ENCODE peak calls at places on chromosomes 16 and 17, in seven cellular contexts. U is neuronal stem cell; K is CD8-positive, alpha-beta T cell; T is fibroblast of the aortic adventitia; G is astrocyte of the spinal cord; W is colonic mucosa; S is suprapubic skin. H is an unnamed sample.

GRCh38 chr17:69960755-69961154 is 114.3 kb upstream of the KCNJ16 start:
- DNase-seq in W (no peak), U (no peak), K (no peak), T (peak; percentile 10), G (no peak), S (no peak), H (no peak)

GRCh38 chr17:81290230-81290629 is 4.9 kb downstream of the SLC38A10 start:
- DNase-seq in U (no peak), S (no peak), T (no peak), W (no peak), K (no peak), G (no peak), H (no peak)

GRCh38 chr17:82545071-82545462 is 25.5 kb downstream of the FOXK2 start:
- DNase-seq in S (no peak), W (no peak), G (peak; percentile 30), U (no peak), T (no peak), K (no peak), H (no peak)

GRCh38 chr17:64160378-64160777 is 30.4 kb upstream of the ERN1 start:
- DNase-seq in U (no peak), K (no peak), S (no peak), W (no peak), T (no peak), G (no peak), H (no peak)

GRCh38 chr16:75086281-75086680 is 30.3 kb downstream of the LDHD start:
- DNase-seq in T (peak; percentile 34), S (no peak), K (no peak), U (no peak), W (no peak), G (no peak), H (no peak)

GRCh38 chr17:57810740-57811632 is 38.9 kb downstream of the MRPS23 start:
- DNase-seq in T (peak; percentile 55), S (no peak), W (peak; percentile 20), U (no peak), G (peak; percentile 81), K (no peak), H (no peak)

GRCh38 chr16:58507195-58507962 is 7.4 kb downstream of the NDRG4 start:
- DNase-seq in K (no peak), T (no peak), W (no peak), G (no peak), U (no peak), S (peak; percentile 70), H (no peak)

GRCh38 chr17:59786536-59787319 is 79.3 kb downstream of the VMP1 start:
- DNase-seq in U (no peak), K (peak; percentile 60), G (peak; percentile 100), W (peak; percentile 83), T (peak; percentile 100), S (no peak), H (peak; percentile 61)

GRCh38 chr16:54585094-54585493 is 298.5 kb upstream of the IRX3 start:
- DNase-seq in W (no peak), K (no peak), G (no peak), T (no peak), S (no peak), U (no peak), H (no peak)

GRCh38 chr16:13269359-13269758 is 368.0 kb downstream of the SHISA9 start:
- DNase-seq in G (no peak), W (no peak), U (no peak), T (no peak), K (no peak), S (no peak), H (no peak)

GRCh38 chr16:72991645-72992044 is 56.3 kb downstream of the ZFHX3 start:
- DNase-seq in S (no peak), W (no peak), U (no peak), T (no peak), G (no peak), K (no peak), H (no peak)

GRCh38 chr16:50427107-50427506 is 58.3 kb upstream of the BRD7 start:
- DNase-seq in W (no peak), G (no peak), U (no peak), K (no peak), T (no peak), S (no peak), H (no peak)

GRCh38 chr17:73595068-73595865 is 49.0 kb downstream of the SDK2 start:
- DNase-seq in W (peak; percentile 53), T (no peak), G (no peak), K (peak; percentile 18), U (no peak), S (no peak), H (no peak)

GRCh38 chr17:67390646-67391480 is 13.8 kb downstream of the PITPNC1 start:
- DNase-seq in S (no peak), T (peak; percentile 94), U (no peak), G (peak; percentile 96), K (peak; percentile 46), W (no peak), H (no peak)

GRCh38 chr16:79299154-79299799 is 301.3 kb downstream of the MAF start:
- DNase-seq in T (no peak), K (no peak), S (no peak), U (peak; percentile 96), G (no peak), W (no peak), H (no peak)

GRCh38 chr17:1785925-1786324 is 24.1 kb downstream of the SERPINF1 start:
- DNase-seq in W (no peak), U (no peak), G (no peak), K (no peak), S (no peak), T (no peak), H (no peak)

GRCh38 chr17:1782171-1782567 is 20.3 kb downstream of the SERPINF1 start:
- DNase-seq in W (no peak), U (no peak), K (no peak), T (no peak), G (no peak), S (no peak), H (no peak)

GRCh38 chr17:1786708-1787107 is 24.8 kb downstream of the SERPINF1 start:
- DNase-seq in K (no peak), W (no peak), U (no peak), S (no peak), G (no peak), T (no peak), H (no peak)

GRCh38 chr17:1783271-1783670 is 21.4 kb downstream of the SERPINF1 start:
- DNase-seq in G (no peak), T (peak; percentile 53), U (no peak), W (no peak), K (no peak), S (no peak), H (no peak)

GRCh38 chr17:1783834-1784611 is 22.2 kb downstream of the SERPINF1 start:
- DNase-seq in G (peak; percentile 91), K (no peak), T (peak; percentile 99), S (peak; percentile 92), W (peak; percentile 52), U (no peak), H (no peak)
- H3K4me3 ChIP-seq in G (no peak overlapping the region), K (no peak overlapping the region), T (no peak overlapping the region), S (peak overlapping the region; percentile 32), W (no peak overlapping the region), U (no peak overlapping the region), H (no peak overlapping the region)

GRCh38 chr17:27384721-27385120 is 71.5 kb upstream of the KSR1 start:
- DNase-seq in S (no peak), U (no peak), W (no peak), K (no peak), G (peak; percentile 59), T (peak; percentile 69), H (no peak)
- H3K4me3 ChIP-seq in S (no peak overlapping the region), U (no peak overlapping the region), W (no peak overlapping the region), K (no peak overlapping the region), G (no peak overlapping the region), T (no peak overlapping the region), H (no peak overlapping the region)

DNA sequence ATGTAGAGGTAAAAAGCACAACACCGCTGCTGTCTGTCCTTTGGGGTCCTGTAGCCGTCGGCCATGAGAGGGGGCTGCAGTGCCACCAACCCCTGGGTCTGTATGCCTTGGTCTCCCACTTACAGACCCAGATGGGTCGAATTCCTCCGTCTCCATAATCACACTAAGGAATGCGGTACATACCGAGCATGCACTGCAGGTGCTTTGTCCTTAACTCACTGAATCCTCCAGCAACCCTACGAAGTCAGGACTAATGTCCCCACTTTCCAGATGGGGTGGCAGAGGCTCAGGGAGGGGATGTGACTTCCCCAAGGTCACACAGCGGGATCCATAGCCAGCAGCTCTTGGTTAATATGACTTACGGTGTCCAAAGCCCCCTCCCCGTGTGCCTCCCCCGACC is 219.9 kb upstream of the CIBAR2 start:
- DNase-seq in G (no peak), W (no peak), U (no peak), T (no peak), S (no peak), K (no peak), H (no peak)
- H3K4me3 ChIP-seq in G (no peak overlapping the region), W (no peak overlapping the region), U (no peak overlapping the region), T (no peak overlapping the region), S (no peak overlapping the region), K (no peak overlapping the region), H (no peak overlapping the region)

GRCh38 chr17:17780941-17781590 is 55.7 kb downstream of the SREBF1 start:
- DNase-seq in G (peak; percentile 71), W (peak; percentile 29), T (peak; percentile 32), S (no peak), K (no peak), U (peak; percentile 68), H (no peak)
- H3K4me3 ChIP-seq in G (peak overlapping the region; percentile 30), W (no peak overlapping the region), T (no peak overlapping the region), S (peak overlapping the region; percentile 63), K (no peak overlapping the region), U (peak overlapping the region; percentile 60), H (no peak overlapping the region)

H was measured in Jurkat, Clone E6-1.